ENCODE peak calls at places on chromosomes 6 and 20, in five cellular contexts. One of them, this sample, is unnamed.

GRCh38 chr6:1766663-1767062 is 156.9 kb downstream of the FOXC1 start:
- DNase-seq in cardiac fibroblast: peak
- DNase-seq in AG08395: no peak
- DNase-seq in HEK293T: no peak
- DNase-seq in activated CD8-positive, alpha-beta memory T cell treated with anti-CD3 and anti-CD28 coated beads for 24 hours: no peak
- DNase-seq in this sample: no peak

GRCh38 chr6:27188885-27189418 is 58.5 kb upstream of the PRSS16 start:
- DNase-seq in cardiac fibroblast: peak
- DNase-seq in AG08395: peak
- DNase-seq in HEK293T: peak
- DNase-seq in activated CD8-positive, alpha-beta memory T cell treated with anti-CD3 and anti-CD28 coated beads for 24 hours: no peak
- DNase-seq in this sample: peak

GRCh38 chr6:158377866-158378265 is 65.6 kb downstream of the TULP4 start:
- DNase-seq in cardiac fibroblast: peak
- DNase-seq in AG08395: peak
- DNase-seq in HEK293T: no peak
- DNase-seq in activated CD8-positive, alpha-beta memory T cell treated with anti-CD3 and anti-CD28 coated beads for 24 hours: no peak
- DNase-seq in this sample: no peak

GRCh38 chr6:97958143-97958542 is 675.1 kb upstream of the MMS22L start:
- DNase-seq in cardiac fibroblast: no peak
- DNase-seq in AG08395: no peak
- DNase-seq in HEK293T: no peak
- DNase-seq in activated CD8-positive, alpha-beta memory T cell treated with anti-CD3 and anti-CD28 coated beads for 24 hours: no peak
- DNase-seq in this sample: no peak

GRCh38 chr6:167124753-167125152 is 1.9 kb downstream of the CCR6 start:
- DNase-seq in cardiac fibroblast: no peak
- DNase-seq in AG08395: no peak
- DNase-seq in HEK293T: no peak
- DNase-seq in activated CD8-positive, alpha-beta memory T cell treated with anti-CD3 and anti-CD28 coated beads for 24 hours: no peak
- DNase-seq in this sample: no peak

GRCh38 chr6:53044071-53044470 is 21.1 kb upstream of the FBXO9 start:
- DNase-seq in cardiac fibroblast: peak
- DNase-seq in AG08395: no peak
- DNase-seq in HEK293T: no peak
- DNase-seq in activated CD8-positive, alpha-beta memory T cell treated with anti-CD3 and anti-CD28 coated beads for 24 hours: no peak
- DNase-seq in this sample: no peak

GRCh38 chr20:23147964-23148720 is 62.0 kb upstream of the CD93 start:
- DNase-seq in cardiac fibroblast: peak
- DNase-seq in AG08395: peak
- DNase-seq in HEK293T: no peak
- DNase-seq in activated CD8-positive, alpha-beta memory T cell treated with anti-CD3 and anti-CD28 coated beads for 24 hours: peak
- DNase-seq in this sample: no peak

GRCh38 chr6:158047120-158047518 is 65.5 kb downstream of the SYNJ2 start:
- DNase-seq in cardiac fibroblast: peak
- DNase-seq in AG08395: peak
- DNase-seq in HEK293T: no peak
- DNase-seq in activated CD8-positive, alpha-beta memory T cell treated with anti-CD3 and anti-CD28 coated beads for 24 hours: peak
- DNase-seq in this sample: peak

GRCh38 chr20:41697861-41698559 is 79.8 kb upstream of the CHD6 start:
- DNase-seq in cardiac fibroblast: peak
- DNase-seq in AG08395: peak
- DNase-seq in HEK293T: peak
- DNase-seq in activated CD8-positive, alpha-beta memory T cell treated with anti-CD3 and anti-CD28 coated beads for 24 hours: no peak
- DNase-seq in this sample: no peak

GRCh38 chr6:453152-453551 is 61.6 kb downstream of the IRF4 start:
- DNase-seq in cardiac fibroblast: no peak
- DNase-seq in AG08395: peak
- DNase-seq in HEK293T: no peak
- DNase-seq in activated CD8-positive, alpha-beta memory T cell treated with anti-CD3 and anti-CD28 coated beads for 24 hours: peak
- DNase-seq in this sample: no peak

GRCh38 chr6:135094403-135094821 is 39.8 kb upstream of the HBS1L start:
- DNase-seq in cardiac fibroblast: peak
- DNase-seq in AG08395: no peak
- DNase-seq in HEK293T: no peak
- DNase-seq in activated CD8-positive, alpha-beta memory T cell treated with anti-CD3 and anti-CD28 coated beads for 24 hours: no peak
- DNase-seq in this sample: no peak

GRCh38 chr6:45483021-45483420 is 105.3 kb upstream of the SUPT3H start:
- DNase-seq in cardiac fibroblast: peak
- DNase-seq in AG08395: peak
- DNase-seq in HEK293T: no peak
- DNase-seq in activated CD8-positive, alpha-beta memory T cell treated with anti-CD3 and anti-CD28 coated beads for 24 hours: no peak
- DNase-seq in this sample: no peak

GRCh38 chr6:149964243-149965190 is 774 bp downstream of the ULBP1 start:
- DNase-seq in cardiac fibroblast: no peak
- DNase-seq in AG08395: peak
- DNase-seq in HEK293T: no peak
- DNase-seq in activated CD8-positive, alpha-beta memory T cell treated with anti-CD3 and anti-CD28 coated beads for 24 hours: peak
- DNase-seq in this sample: no peak

GRCh38 chr6:139904158-139904533 is 529.7 kb upstream of the CITED2 start:
- DNase-seq in cardiac fibroblast: no peak
- DNase-seq in AG08395: no peak
- DNase-seq in HEK293T: no peak
- DNase-seq in activated CD8-positive, alpha-beta memory T cell treated with anti-CD3 and anti-CD28 coated beads for 24 hours: no peak
- DNase-seq in this sample: no peak

GRCh38 chr6:52454556-52454955 is 34.4 kb downstream of the EFHC1 start:
- DNase-seq in cardiac fibroblast: peak
- DNase-seq in AG08395: no peak
- DNase-seq in HEK293T: no peak
- DNase-seq in activated CD8-positive, alpha-beta memory T cell treated with anti-CD3 and anti-CD28 coated beads for 24 hours: no peak
- DNase-seq in this sample: no peak

GRCh38 chr20:33387177-33387576 is 14.1 kb downstream of the CDK5RAP1 start:
- DNase-seq in cardiac fibroblast: peak
- DNase-seq in AG08395: no peak
- DNase-seq in HEK293T: no peak
- DNase-seq in activated CD8-positive, alpha-beta memory T cell treated with anti-CD3 and anti-CD28 coated beads for 24 hours: no peak
- DNase-seq in this sample: no peak

GRCh38 chr20:58705525-58705924 is 12.9 kb downstream of the NPEPL1 start:
- DNase-seq in cardiac fibroblast: no peak
- DNase-seq in AG08395: no peak
- DNase-seq in HEK293T: no peak
- DNase-seq in activated CD8-positive, alpha-beta memory T cell treated with anti-CD3 and anti-CD28 coated beads for 24 hours: no peak
- DNase-seq in this sample: no peak

GRCh38 chr6:157374889-157375443 is 6.0 kb upstream of the ZDHHC14 start:
- DNase-seq in cardiac fibroblast: peak
- DNase-seq in AG08395: no peak
- DNase-seq in HEK293T: no peak
- DNase-seq in activated CD8-positive, alpha-beta memory T cell treated with anti-CD3 and anti-CD28 coated beads for 24 hours: no peak
- DNase-seq in this sample: no peak

GRCh38 chr20:63042448-63043071 is 35.8 kb upstream of the BHLHE23 start:
- DNase-seq in cardiac fibroblast: no peak
- DNase-seq in AG08395: no peak
- DNase-seq in HEK293T: no peak
- DNase-seq in activated CD8-positive, alpha-beta memory T cell treated with anti-CD3 and anti-CD28 coated beads for 24 hours: no peak
- DNase-seq in this sample: no peak

GRCh38 chr6:162887981-162888689 is 160.4 kb downstream of the PACRG start:
- DNase-seq in cardiac fibroblast: no peak
- DNase-seq in AG08395: no peak
- DNase-seq in HEK293T: no peak
- DNase-seq in activated CD8-positive, alpha-beta memory T cell treated with anti-CD3 and anti-CD28 coated beads for 24 hours: no peak
- DNase-seq in this sample: peak

GRCh38 chr6:92716638-92717037 is 702.7 kb downstream of the EPHA7 start:
- DNase-seq in cardiac fibroblast: no peak
- DNase-seq in AG08395: no peak
- DNase-seq in HEK293T: no peak
- DNase-seq in activated CD8-positive, alpha-beta memory T cell treated with anti-CD3 and anti-CD28 coated beads for 24 hours: no peak
- DNase-seq in this sample: no peak

GRCh38 chr20:57703013-57703412 is 6.8 kb downstream of the PMEPA1 start:
- DNase-seq in cardiac fibroblast: no peak
- DNase-seq in AG08395: no peak
- DNase-seq in HEK293T: no peak
- DNase-seq in activated CD8-positive, alpha-beta memory T cell treated with anti-CD3 and anti-CD28 coated beads for 24 hours: no peak
- DNase-seq in this sample: peak

GRCh38 chr20:22630698-22631097 is 46.3 kb upstream of the FOXA2 start:
- DNase-seq in cardiac fibroblast: no peak
- DNase-seq in AG08395: no peak
- DNase-seq in HEK293T: no peak
- DNase-seq in activated CD8-positive, alpha-beta memory T cell treated with anti-CD3 and anti-CD28 coated beads for 24 hours: no peak
- DNase-seq in this sample: no peak

GRCh38 chr6:125843593-125843992 is 52.8 kb downstream of the NCOA7 start:
- DNase-seq in cardiac fibroblast: no peak
- DNase-seq in AG08395: no peak
- DNase-seq in HEK293T: no peak
- DNase-seq in activated CD8-positive, alpha-beta memory T cell treated with anti-CD3 and anti-CD28 coated beads for 24 hours: no peak
- DNase-seq in this sample: no peak

GRCh38 chr6:57423468-57423867 is 106.0 kb downstream of the PRIM2 start:
- DNase-seq in cardiac fibroblast: no peak
- DNase-seq in AG08395: no peak
- DNase-seq in HEK293T: peak
- DNase-seq in activated CD8-positive, alpha-beta memory T cell treated with anti-CD3 and anti-CD28 coated beads for 24 hours: no peak
- DNase-seq in this sample: no peak

GRCh38 chr20:35883778-35884540 is 70.3 kb downstream of the SCAND1 start:
- DNase-seq in cardiac fibroblast: peak
- DNase-seq in AG08395: peak
- DNase-seq in HEK293T: peak
- DNase-seq in activated CD8-positive, alpha-beta memory T cell treated with anti-CD3 and anti-CD28 coated beads for 24 hours: peak
- DNase-seq in this sample: peak

GRCh38 chr6:42572523-42572922 is 8.7 kb downstream of the UBR2 start:
- DNase-seq in cardiac fibroblast: no peak
- DNase-seq in AG08395: no peak
- DNase-seq in HEK293T: no peak
- DNase-seq in activated CD8-positive, alpha-beta memory T cell treated with anti-CD3 and anti-CD28 coated beads for 24 hours: no peak
- DNase-seq in this sample: no peak

GRCh38 chr6:157207521-157208076 is 115.7 kb downstream of the TMEM242 start:
- DNase-seq in cardiac fibroblast: no peak
- DNase-seq in AG08395: no peak
- DNase-seq in HEK293T: no peak
- DNase-seq in activated CD8-positive, alpha-beta memory T cell treated with anti-CD3 and anti-CD28 coated beads for 24 hours: no peak
- DNase-seq in this sample: no peak

GRCh38 chr6:125099211-125100017 is 54.2 kb upstream of the TPD52L1 start:
- DNase-seq in cardiac fibroblast: peak
- DNase-seq in AG08395: peak
- DNase-seq in HEK293T: peak
- DNase-seq in activated CD8-positive, alpha-beta memory T cell treated with anti-CD3 and anti-CD28 coated beads for 24 hours: no peak
- DNase-seq in this sample: peak

GRCh38 chr6:158654960-158655485 is 5.2 kb downstream of the SYTL3 start:
- DNase-seq in cardiac fibroblast: peak
- DNase-seq in AG08395: peak
- DNase-seq in HEK293T: no peak
- DNase-seq in activated CD8-positive, alpha-beta memory T cell treated with anti-CD3 and anti-CD28 coated beads for 24 hours: peak
- DNase-seq in this sample: no peak

GRCh38 chr20:41169791-41170351 is 32.5 kb downstream of the PLCG1 start:
- DNase-seq in cardiac fibroblast: peak
- DNase-seq in AG08395: peak
- DNase-seq in HEK293T: no peak
- DNase-seq in activated CD8-positive, alpha-beta memory T cell treated with anti-CD3 and anti-CD28 coated beads for 24 hours: no peak
- DNase-seq in this sample: peak

GRCh38 chr6:3022765-3023662 is 23.3 kb downstream of the NQO2 start:
- DNase-seq in cardiac fibroblast: peak
- DNase-seq in AG08395: no peak
- DNase-seq in HEK293T: no peak
- DNase-seq in activated CD8-positive, alpha-beta memory T cell treated with anti-CD3 and anti-CD28 coated beads for 24 hours: peak
- DNase-seq in this sample: no peak

GRCh38 chr6:150271172-150271500 is 97.7 kb upstream of the IYD start:
- DNase-seq in cardiac fibroblast: no peak
- DNase-seq in AG08395: no peak
- DNase-seq in HEK293T: no peak
- DNase-seq in activated CD8-positive, alpha-beta memory T cell treated with anti-CD3 and anti-CD28 coated beads for 24 hours: no peak
- DNase-seq in this sample: no peak

GRCh38 chr6:46867411-46867810 is 54.3 kb downstream of the ADGRF5 start:
- DNase-seq in cardiac fibroblast: peak
- DNase-seq in AG08395: no peak
- DNase-seq in HEK293T: no peak
- DNase-seq in activated CD8-positive, alpha-beta memory T cell treated with anti-CD3 and anti-CD28 coated beads for 24 hours: no peak
- DNase-seq in this sample: no peak

GRCh38 chr6:34056301-34056700 is 89.6 kb downstream of the GRM4 start:
- DNase-seq in cardiac fibroblast: peak
- DNase-seq in AG08395: peak
- DNase-seq in HEK293T: peak
- DNase-seq in activated CD8-positive, alpha-beta memory T cell treated with anti-CD3 and anti-CD28 coated beads for 24 hours: no peak
- DNase-seq in this sample: peak

GRCh38 chr6:34277763-34278112 is 28.9 kb upstream of the SMIM29 start:
- DNase-seq in cardiac fibroblast: no peak
- DNase-seq in AG08395: no peak
- DNase-seq in HEK293T: no peak
- DNase-seq in activated CD8-positive, alpha-beta memory T cell treated with anti-CD3 and anti-CD28 coated beads for 24 hours: no peak
- DNase-seq in this sample: no peak

GRCh38 chr6:16999486-17000436 is 102.1 kb upstream of the STMND1 start:
- DNase-seq in cardiac fibroblast: peak
- DNase-seq in AG08395: peak
- DNase-seq in HEK293T: no peak
- DNase-seq in activated CD8-positive, alpha-beta memory T cell treated with anti-CD3 and anti-CD28 coated beads for 24 hours: no peak
- DNase-seq in this sample: no peak

GRCh38 chr20:44541957-44542356 is 20.1 kb upstream of the SERINC3 start:
- DNase-seq in cardiac fibroblast: peak
- DNase-seq in AG08395: no peak
- DNase-seq in HEK293T: no peak
- DNase-seq in activated CD8-positive, alpha-beta memory T cell treated with anti-CD3 and anti-CD28 coated beads for 24 hours: no peak
- DNase-seq in this sample: no peak